ENCODE peak calls at places on chromosome 16, in five cellular contexts. Q is left ventricle myocardium superior, A is fibroblast of the conjunctiva, R is heart left ventricle, M is MCF 10A. L is an unnamed sample.

GRCh38 chr16:66905633-66906539 is 12.8 kb downstream of the CDH16 start:
- DNase-seq in R (peak), A (no peak), Q (peak), M (peak), L (peak)

GRCh38 chr16:15701975-15702970 is 52.2 kb downstream of the NDE1 start:
- DNase-seq in A (no peak), R (no peak), Q (no peak), M (no peak), L (no peak)

GRCh38 chr16:72789921-72790320 is 258.0 kb downstream of the ZFHX3 start:
- DNase-seq in M (no peak), A (no peak), Q (no peak), R (no peak), L (no peak)

GRCh38 chr16:28873543-28874201 is 4.6 kb upstream of the ATP2A1 start:
- DNase-seq in M (peak), R (no peak), A (no peak), Q (no peak), L (no peak)

GRCh38 chr16:995087-995486 is 13.5 kb downstream of the SOX8 start:
- DNase-seq in M (no peak), R (no peak), A (no peak), Q (no peak), L (no peak)

GRCh38 chr16:11586375-11586855 is 304 bp downstream of the LITAF start:
- DNase-seq in Q (no peak), R (no peak), A (no peak), M (peak), L (no peak)

GRCh38 chr16:49763826-49764225 is 92.1 kb downstream of the ZNF423 start:
- DNase-seq in Q (no peak), A (no peak), R (no peak), M (no peak), L (no peak)

GRCh38 chr16:22623351-22623781 is 112.7 kb downstream of the NPIPB5 start:
- DNase-seq in Q (no peak), M (peak), R (no peak), A (no peak), L (no peak)

GRCh38 chr16:60203525-60204124 is 1469.5 kb upstream of the GOT2 start:
- DNase-seq in Q (no peak), R (no peak), A (peak), M (peak), L (no peak)

GRCh38 chr16:79658301-79659001 is 57.9 kb upstream of the MAF start:
- DNase-seq in R (no peak), A (no peak), Q (no peak), M (peak), L (no peak)

GRCh38 chr16:3180445-3180878 is 7.5 kb upstream of the OR1F1 start:
- DNase-seq in R (no peak), A (no peak), Q (no peak), M (no peak), L (no peak)

GRCh38 chr16:31713071-31713944 is 160.3 kb upstream of the ZNF267 start:
- DNase-seq in R (peak), M (peak), A (peak), Q (peak), L (peak)

GRCh38 chr16:12060751-12061150 is 84.2 kb downstream of the SNX29 start:
- DNase-seq in Q (no peak), A (no peak), R (no peak), M (no peak), L (peak)

GRCh38 chr16:31276600-31276999 is 16.8 kb downstream of the ITGAM start:
- DNase-seq in R (no peak), Q (no peak), M (no peak), A (no peak), L (no peak)

GRCh38 chr16:65494080-65494479 is 372.2 kb upstream of the CDH11 start:
- DNase-seq in A (no peak), Q (no peak), M (no peak), R (no peak), L (no peak)

GRCh38 chr16:11542069-11542775 is 44.5 kb downstream of the LITAF start:
- DNase-seq in A (no peak), R (no peak), M (no peak), Q (no peak), L (no peak)

GRCh38 chr16:72950669-72951068 is 97.3 kb downstream of the ZFHX3 start:
- DNase-seq in A (no peak), Q (no peak), M (no peak), R (no peak), L (no peak)

GRCh38 chr16:3909791-3910583 is 29.5 kb upstream of the CREBBP start:
- DNase-seq in Q (no peak), M (no peak), A (no peak), R (no peak), L (no peak)

GRCh38 chr16:67101683-67102082 is 8.1 kb upstream of the PHAF1 start:
- DNase-seq in R (no peak), A (no peak), Q (no peak), M (no peak), L (no peak)